ENCODE peak calls at places on chromosomes 4 and X, in seven cellular contexts. M is K562, S is HepG2, C is SK-N-SH, E is H1, F is HCT116, N is GM12878. L is an unnamed sample.

GRCh38 chrX:55490974-55491373 is 1.3 kb upstream of the USP51 start:
- DNase-seq in S (no peak), N (no peak), M (no peak), E (no peak), F (no peak), C (no peak), L (no peak)

GRCh38 chr4:48629458-48629857 is 139.4 kb downstream of the ZAR1 start:
- DNase-seq in S (no peak), M (no peak), C (no peak), N (no peak), E (no peak), F (no peak), L (no peak)

GRCh38 chr4:136395212-136395722 is 1137.0 kb downstream of the PCDH18 start:
- DNase-seq in S (no peak), C (peak), F (no peak), N (no peak), E (no peak), M (no peak), L (no peak)

GRCh38 chr4:103934178-103934789 is 214.5 kb upstream of the TACR3 start:
- DNase-seq in F (peak), M (peak), E (no peak), S (peak), N (no peak), C (peak), L (peak)

GRCh38 chr4:87033902-87034301 is 99.1 kb downstream of the AFF1 start:
- DNase-seq in N (no peak), M (peak), C (no peak), E (no peak), S (no peak), F (no peak), L (no peak)

GRCh38 chr4:94413085-94413685 is 38.6 kb upstream of the PDLIM5 start:
- DNase-seq in S (no peak), F (no peak), N (no peak), E (no peak), M (no peak), C (no peak), L (no peak)

GRCh38 chr4:130486186-130486585 is 1390.2 kb downstream of the C4orf33 start:
- DNase-seq in E (no peak), F (no peak), C (no peak), N (no peak), M (no peak), S (no peak), L (no peak)

GRCh38 chr4:128819082-128819742 is 9.7 kb downstream of the JADE1 start:
- DNase-seq in S (no peak), N (no peak), F (no peak), E (no peak), C (no peak), M (no peak), L (no peak)

GRCh38 chr4:115529126-115529525 is 415.7 kb upstream of the NDST4 start:
- DNase-seq in M (no peak), S (no peak), C (no peak), N (no peak), E (no peak), F (no peak), L (no peak)

GRCh38 chr4:153592090-153592489 is 92.0 kb upstream of the TLR2 start:
- DNase-seq in F (no peak), S (no peak), N (no peak), E (no peak), C (no peak), M (no peak), L (no peak)

GRCh38 chrX:10486373-10486772 is 134.0 kb downstream of the MID1 start:
- DNase-seq in E (no peak), N (no peak), M (no peak), S (no peak), F (no peak), C (no peak), L (peak)

GRCh38 chr4:28117067-28117756 is 1256.6 kb downstream of the STIM2 start:
- DNase-seq in C (no peak), N (no peak), F (no peak), S (no peak), E (no peak), M (no peak), L (no peak)

GRCh38 chrX:19545651-19546050 is 30.3 kb upstream of the MAP3K15 start:
- DNase-seq in E (no peak), C (no peak), M (no peak), S (no peak), N (no peak), F (no peak), L (no peak)

GRCh38 chrX:17596546-17597205 is 140.6 kb upstream of the SCML1 start:
- DNase-seq in F (no peak), M (no peak), C (no peak), N (no peak), E (no peak), S (no peak), L (no peak)

DNA sequence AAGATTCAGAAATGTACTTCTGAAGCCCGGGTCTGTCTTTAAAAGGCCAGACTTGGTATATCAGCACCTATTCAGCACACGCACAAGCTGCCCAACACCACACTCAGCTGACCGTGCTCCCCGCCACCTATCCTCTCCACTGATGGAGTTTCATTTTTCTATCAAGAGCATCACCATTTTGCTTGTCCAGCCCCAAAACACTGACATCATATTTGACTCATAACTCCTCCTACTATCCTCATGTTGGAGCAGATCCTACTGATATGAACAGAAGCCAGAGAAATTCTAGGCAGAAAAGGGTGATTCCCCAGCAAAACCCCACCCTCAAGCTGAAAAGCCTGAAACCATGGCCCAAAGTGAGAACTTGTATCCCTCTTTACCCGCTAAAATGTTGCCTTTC is 100.2 kb downstream of the SORBS2 start:
- DNase-seq in E (no peak), S (no peak), C (no peak), N (no peak), M (no peak), F (no peak), L (no peak)
- TF ChIP-seq JUND in E (no peak), S (no peak), C (no peak), N (no peak), M (no peak), F (no peak), L (no peak)

GRCh38 chr4:15990570-15991285 is 27.8 kb upstream of the FGFBP2 start:
- DNase-seq in M (no peak), F (no peak), S (no peak), E (no peak), N (no peak), C (no peak), L (no peak)

GRCh38 chr4:15982833-15983528 is 20.0 kb upstream of the FGFBP2 start:
- DNase-seq in M (no peak), C (no peak), F (no peak), N (no peak), S (no peak), E (no peak), L (no peak)

GRCh38 chr4:15986900-15987299 is 23.9 kb upstream of the FGFBP2 start:
- DNase-seq in M (no peak), N (no peak), S (no peak), E (no peak), F (no peak), C (no peak), L (no peak)

GRCh38 chr4:15989431-15989830 is 26.5 kb upstream of the FGFBP2 start:
- DNase-seq in S (no peak), F (no peak), M (no peak), C (no peak), E (no peak), N (no peak), L (no peak)

DNA sequence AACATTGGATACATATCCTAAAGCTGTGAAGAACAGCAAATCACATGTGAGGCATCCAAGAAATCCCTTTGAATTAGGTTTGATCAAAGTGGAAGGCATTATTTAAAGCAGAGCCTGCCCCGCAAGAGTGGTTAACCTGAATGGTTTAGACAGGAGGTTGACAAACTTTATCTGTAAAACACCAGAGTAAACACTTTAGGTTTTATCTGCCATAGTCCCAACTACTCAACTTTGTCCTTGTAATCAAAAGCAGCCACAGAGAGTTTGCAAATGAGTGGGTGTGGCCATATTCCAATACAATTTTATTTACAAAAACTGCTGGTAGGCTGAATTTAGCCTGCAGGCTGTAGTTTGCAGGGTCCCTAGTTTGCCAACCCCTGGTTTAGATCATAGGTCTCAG is 25.2 kb upstream of the FGFBP2 start:
- DNase-seq in M (no peak), N (no peak), S (no peak), C (no peak), E (no peak), F (no peak), L (no peak)
- TF ChIP-seq JUND in M (no peak), N (no peak), S (no peak), C (no peak), E (no peak), F (no peak), L (no peak)

GRCh38 chr4:141081921-141082381 is 51.3 kb downstream of the RNF150 start:
- DNase-seq in E (no peak), S (no peak), C (no peak), N (no peak), M (no peak), F (no peak), L (no peak)
- TF ChIP-seq JUND in E (no peak), S (no peak), C (no peak), N (no peak), M (no peak), F (no peak), L (no peak)

GRCh38 chr4:172927096-172927495 is 241.5 kb upstream of the GALNT7 start:
- DNase-seq in M (no peak), E (no peak), S (no peak), F (no peak), C (no peak), N (no peak), L (no peak)
- TF ChIP-seq JUND in M (no peak), E (no peak), S (no peak), F (no peak), C (no peak), N (no peak), L (no peak)

DNA sequence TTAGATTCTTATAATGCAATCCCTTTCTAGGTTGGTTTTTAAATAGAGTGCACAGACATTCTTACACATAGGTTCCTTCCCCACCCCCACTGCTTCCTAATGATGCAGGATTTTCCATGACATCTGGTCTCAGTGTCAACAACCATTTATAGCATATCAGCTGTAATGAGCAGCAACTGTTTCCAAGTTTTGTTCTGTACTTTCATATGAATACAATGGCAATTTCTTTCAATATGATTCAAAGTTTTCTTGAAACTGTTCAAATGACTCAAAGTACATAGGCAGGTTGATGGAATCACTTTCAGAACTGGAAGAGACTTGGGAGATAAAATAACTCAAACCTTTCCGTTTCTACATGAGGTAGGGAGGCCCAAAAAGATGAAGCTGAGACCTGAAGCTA is 220.7 kb downstream of the CAMK2D start:
- DNase-seq in N (no peak), F (peak), E (no peak), S (no peak), C (no peak), M (no peak), L (no peak)
- TF ChIP-seq JUND in N (no peak), F (peak), E (no peak), S (no peak), C (no peak), M (no peak), L (no peak)

GRCh38 chr4:10117424-10118354 is 1.1 kb upstream of the WDR1 start:
- DNase-seq in M (no peak), E (no peak), C (no peak), S (no peak), F (no peak), N (peak), L (no peak)
- TF ChIP-seq JUND in M (no peak), E (no peak), C (no peak), S (no peak), F (no peak), N (no peak), L (no peak)

L was measured in T47D.